ENCODE peak calls at places on chromosome 15, in six cellular contexts. One of them, this sample, is unnamed.

GRCh38 chr15:94236638-94237037 is 5.3 kb downstream of the MCTP2 start:
- DNase-seq in mesendoderm: no peak
- DNase-seq in trophoblast cell: no peak
- DNase-seq in H9: no peak
- DNase-seq in mesenchymal stem cell: peak
- DNase-seq in IMR-90: no peak
- DNase-seq in this sample: no peak

GRCh38 chr15:45555914-45556608 is 31.1 kb upstream of the BLOC1S6 start:
- DNase-seq in mesenchymal stem cell: no peak
- DNase-seq in H9: no peak
- DNase-seq in trophoblast cell: no peak
- DNase-seq in IMR-90: no peak
- DNase-seq in mesendoderm: no peak
- DNase-seq in this sample: no peak

GRCh38 chr15:67783303-67783702 is 42.0 kb upstream of the SKOR1 start:
- DNase-seq in trophoblast cell: no peak
- DNase-seq in mesenchymal stem cell: no peak
- DNase-seq in IMR-90: no peak
- DNase-seq in mesendoderm: no peak
- DNase-seq in H9: no peak
- DNase-seq in this sample: no peak

GRCh38 chr15:35444557-35445204 is 101.3 kb downstream of the DPH6 start:
- DNase-seq in trophoblast cell: peak
- DNase-seq in H9: no peak
- DNase-seq in mesenchymal stem cell: peak
- DNase-seq in mesendoderm: peak
- DNase-seq in IMR-90: peak
- DNase-seq in this sample: peak

GRCh38 chr15:35966781-35967180 is 420.8 kb upstream of the DPH6 start:
- DNase-seq in IMR-90: no peak
- DNase-seq in mesendoderm: no peak
- DNase-seq in H9: no peak
- DNase-seq in mesenchymal stem cell: no peak
- DNase-seq in trophoblast cell: no peak
- DNase-seq in this sample: no peak

GRCh38 chr15:41934843-41935242 is 37.5 kb downstream of the EHD4 start:
- DNase-seq in IMR-90: no peak
- DNase-seq in H9: peak
- DNase-seq in trophoblast cell: no peak
- DNase-seq in mesenchymal stem cell: no peak
- DNase-seq in mesendoderm: peak
- DNase-seq in this sample: no peak

GRCh38 chr15:85826756-85827515 is 32.2 kb upstream of the KLHL25 start:
- DNase-seq in mesenchymal stem cell: no peak
- DNase-seq in mesendoderm: no peak
- DNase-seq in H9: no peak
- DNase-seq in IMR-90: peak
- DNase-seq in trophoblast cell: peak
- DNase-seq in this sample: no peak

GRCh38 chr15:54564142-54564541 is 585.9 kb downstream of the UNC13C start:
- DNase-seq in H9: no peak
- DNase-seq in mesenchymal stem cell: no peak
- DNase-seq in trophoblast cell: no peak
- DNase-seq in mesendoderm: no peak
- DNase-seq in IMR-90: no peak
- DNase-seq in this sample: no peak

GRCh38 chr15:42046597-42046996 is 25.8 kb upstream of the PLA2G4E start:
- DNase-seq in IMR-90: no peak
- DNase-seq in mesenchymal stem cell: no peak
- DNase-seq in trophoblast cell: no peak
- DNase-seq in H9: no peak
- DNase-seq in mesendoderm: no peak
- DNase-seq in this sample: no peak

GRCh38 chr15:57740048-57740447 is 33.5 kb downstream of the POLR2M start:
- DNase-seq in mesenchymal stem cell: no peak
- DNase-seq in H9: no peak
- DNase-seq in mesendoderm: no peak
- DNase-seq in IMR-90: no peak
- DNase-seq in trophoblast cell: no peak
- DNase-seq in this sample: no peak

GRCh38 chr15:74127255-74127953 is 3.0 kb upstream of the ISLR2 start:
- DNase-seq in mesenchymal stem cell: peak
- DNase-seq in IMR-90: peak
- DNase-seq in mesendoderm: peak
- DNase-seq in trophoblast cell: peak
- DNase-seq in H9: peak
- DNase-seq in this sample: peak

GRCh38 chr15:94336817-94337537 is 105.6 kb downstream of the MCTP2 start:
- DNase-seq in H9: no peak
- DNase-seq in trophoblast cell: no peak
- DNase-seq in mesendoderm: no peak
- DNase-seq in mesenchymal stem cell: no peak
- DNase-seq in IMR-90: no peak
- DNase-seq in this sample: no peak

GRCh38 chr15:50162988-50163718 is 18.8 kb upstream of the SLC27A2 start:
- DNase-seq in mesenchymal stem cell: no peak
- DNase-seq in H9: no peak
- DNase-seq in trophoblast cell: peak
- DNase-seq in mesendoderm: no peak
- DNase-seq in IMR-90: no peak
- DNase-seq in this sample: no peak

GRCh38 chr15:74631935-74632560 is 16.4 kb downstream of the CLK3 start:
- DNase-seq in mesenchymal stem cell: peak
- DNase-seq in H9: peak
- DNase-seq in IMR-90: peak
- DNase-seq in trophoblast cell: peak
- DNase-seq in mesendoderm: peak
- DNase-seq in this sample: peak

GRCh38 chr15:29934251-29934650 is 112.0 kb upstream of the TJP1 start:
- DNase-seq in trophoblast cell: no peak
- DNase-seq in H9: no peak
- DNase-seq in mesendoderm: no peak
- DNase-seq in IMR-90: peak
- DNase-seq in mesenchymal stem cell: peak
- DNase-seq in this sample: no peak

GRCh38 chr15:68085052-68085451 is 30.9 kb downstream of the PIAS1 start:
- DNase-seq in IMR-90: peak
- DNase-seq in H9: no peak
- DNase-seq in trophoblast cell: no peak
- DNase-seq in mesenchymal stem cell: no peak
- DNase-seq in mesendoderm: no peak
- DNase-seq in this sample: no peak

GRCh38 chr15:42730135-42730534 is 6.8 kb downstream of the CDAN1 start:
- DNase-seq in mesenchymal stem cell: no peak
- DNase-seq in trophoblast cell: no peak
- DNase-seq in H9: no peak
- DNase-seq in mesendoderm: no peak
- DNase-seq in IMR-90: no peak
- DNase-seq in this sample: no peak

GRCh38 chr15:74579001-74579400 is 36.6 kb upstream of the CLK3 start:
- DNase-seq in IMR-90: no peak
- DNase-seq in mesenchymal stem cell: no peak
- DNase-seq in mesendoderm: no peak
- DNase-seq in H9: no peak
- DNase-seq in trophoblast cell: no peak
- DNase-seq in this sample: no peak

GRCh38 chr15:57496946-57497944 is 94.5 kb upstream of the MYZAP start:
- DNase-seq in trophoblast cell: no peak
- DNase-seq in mesenchymal stem cell: no peak
- DNase-seq in H9: no peak
- DNase-seq in mesendoderm: peak
- DNase-seq in IMR-90: no peak
- DNase-seq in this sample: no peak

GRCh38 chr15:84976746-84977345 is 4.8 kb upstream of the PDE8A start:
- DNase-seq in trophoblast cell: no peak
- DNase-seq in mesenchymal stem cell: no peak
- DNase-seq in mesendoderm: no peak
- DNase-seq in IMR-90: no peak
- DNase-seq in H9: no peak
- DNase-seq in this sample: no peak

GRCh38 chr15:99620178-99620577 is 54.4 kb downstream of the MEF2A start:
- DNase-seq in mesendoderm: no peak
- DNase-seq in trophoblast cell: no peak
- DNase-seq in IMR-90: no peak
- DNase-seq in H9: no peak
- DNase-seq in mesenchymal stem cell: peak
- DNase-seq in this sample: no peak
- H2AK5ac ChIP-seq in mesendoderm: no peak
- H2AK5ac ChIP-seq in trophoblast cell: no peak
- H2AK5ac ChIP-seq in IMR-90: no peak
- H2AK5ac ChIP-seq in H9: no peak
- H2AK5ac ChIP-seq in mesenchymal stem cell: no peak
- H2AK5ac ChIP-seq in this sample: no peak

DNA sequence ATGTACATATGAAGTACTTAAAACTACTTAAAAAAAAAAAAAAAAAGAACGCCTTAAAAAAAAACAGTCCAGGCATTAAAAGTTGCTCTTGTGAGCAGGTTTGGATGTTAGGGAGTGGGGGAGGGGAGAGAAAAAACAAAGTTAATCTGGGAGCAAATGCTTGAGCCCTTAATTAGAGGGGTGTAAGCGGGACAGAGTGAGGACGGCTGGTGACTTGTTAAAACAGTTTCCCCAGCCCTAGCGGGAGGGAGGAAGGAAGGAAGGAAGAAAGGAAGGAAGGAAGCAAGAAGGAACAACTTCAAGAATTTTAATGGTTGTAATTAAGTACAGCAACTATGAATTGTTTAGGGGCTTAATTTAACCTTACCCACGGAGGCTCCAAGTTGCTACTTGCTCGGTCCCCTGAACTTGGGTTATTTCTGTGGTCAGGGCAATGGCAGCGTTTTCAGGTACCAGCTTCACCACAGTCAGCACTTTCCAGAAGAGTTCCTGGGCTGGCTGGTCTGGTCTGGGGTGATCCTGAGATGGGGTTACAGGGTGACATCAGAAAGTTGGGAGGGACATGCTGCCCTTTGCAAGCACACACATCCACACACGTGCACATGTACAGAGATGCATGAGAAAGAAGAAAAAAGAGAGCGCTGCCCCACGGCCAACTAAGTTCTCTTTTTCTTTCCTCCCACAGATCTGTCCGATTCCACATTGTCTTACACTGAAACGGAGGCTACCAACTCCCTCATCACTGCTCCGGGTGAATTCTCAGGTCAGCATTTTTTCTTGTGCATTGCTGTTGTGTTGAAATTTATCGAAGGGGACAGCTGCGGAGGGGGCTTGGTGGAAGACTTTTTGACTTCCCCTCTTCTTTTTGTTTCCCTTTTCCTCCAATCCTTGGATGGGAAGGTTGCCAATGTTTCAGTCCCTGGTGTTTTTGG is 14.0 kb downstream of the SMAD6 start:
- DNase-seq in trophoblast cell: no peak
- DNase-seq in mesenchymal stem cell: no peak
- DNase-seq in H9: no peak
- DNase-seq in IMR-90: no peak
- DNase-seq in mesendoderm: no peak
- DNase-seq in this sample: no peak
- H2AK5ac ChIP-seq in trophoblast cell: no peak
- H2AK5ac ChIP-seq in mesenchymal stem cell: peak
- H2AK5ac ChIP-seq in H9: no peak
- H2AK5ac ChIP-seq in IMR-90: no peak
- H2AK5ac ChIP-seq in mesendoderm: no peak
- H2AK5ac ChIP-seq in this sample: no peak

GRCh38 chr15:75727851-75728715 is 15.4 kb upstream of the CSPG4 start:
- DNase-seq in IMR-90: no peak
- DNase-seq in mesenchymal stem cell: peak
- DNase-seq in trophoblast cell: no peak
- DNase-seq in mesendoderm: peak
- DNase-seq in H9: peak
- DNase-seq in this sample: no peak

GRCh38 chr15:75725719-75726607 is 13.3 kb upstream of the CSPG4 start:
- DNase-seq in IMR-90: no peak
- DNase-seq in trophoblast cell: peak
- DNase-seq in mesendoderm: no peak
- DNase-seq in mesenchymal stem cell: peak
- DNase-seq in H9: no peak
- DNase-seq in this sample: no peak

GRCh38 chr15:75725021-75725718 is 12.5 kb upstream of the CSPG4 start:
- DNase-seq in trophoblast cell: no peak
- DNase-seq in mesendoderm: no peak
- DNase-seq in IMR-90: no peak
- DNase-seq in H9: no peak
- DNase-seq in mesenchymal stem cell: no peak
- DNase-seq in this sample: no peak

GRCh38 chr15:75729304-75730069 is 16.8 kb upstream of the CSPG4 start:
- DNase-seq in mesenchymal stem cell: no peak
- DNase-seq in IMR-90: no peak
- DNase-seq in trophoblast cell: no peak
- DNase-seq in H9: no peak
- DNase-seq in mesendoderm: no peak
- DNase-seq in this sample: no peak

GRCh38 chr15:75727031-75727531 is 14.4 kb upstream of the CSPG4 start:
- DNase-seq in mesenchymal stem cell: no peak
- DNase-seq in trophoblast cell: no peak
- DNase-seq in mesendoderm: no peak
- DNase-seq in IMR-90: no peak
- DNase-seq in H9: no peak
- DNase-seq in this sample: no peak
- H2AK5ac ChIP-seq in mesenchymal stem cell: no peak
- H2AK5ac ChIP-seq in trophoblast cell: peak
- H2AK5ac ChIP-seq in mesendoderm: no peak
- H2AK5ac ChIP-seq in IMR-90: peak
- H2AK5ac ChIP-seq in H9: no peak
- H2AK5ac ChIP-seq in this sample: no peak

GRCh38 chr15:25990245-25990644 is 127.1 kb upstream of the ATP10A start:
- DNase-seq in H9: no peak
- DNase-seq in IMR-90: no peak
- DNase-seq in mesendoderm: no peak
- DNase-seq in trophoblast cell: no peak
- DNase-seq in mesenchymal stem cell: no peak
- DNase-seq in this sample: no peak
- H2AK5ac ChIP-seq in H9: no peak
- H2AK5ac ChIP-seq in IMR-90: no peak
- H2AK5ac ChIP-seq in mesendoderm: no peak
- H2AK5ac ChIP-seq in trophoblast cell: no peak
- H2AK5ac ChIP-seq in mesenchymal stem cell: no peak
- H2AK5ac ChIP-seq in this sample: no peak

GRCh38 chr15:89829616-89830440 is 15.2 kb upstream of the ANPEP start:
- DNase-seq in mesendoderm: no peak
- DNase-seq in H9: no peak
- DNase-seq in IMR-90: no peak
- DNase-seq in trophoblast cell: no peak
- DNase-seq in mesenchymal stem cell: no peak
- DNase-seq in this sample: no peak
- H2AK5ac ChIP-seq in mesendoderm: no peak
- H2AK5ac ChIP-seq in H9: no peak
- H2AK5ac ChIP-seq in IMR-90: peak
- H2AK5ac ChIP-seq in trophoblast cell: no peak
- H2AK5ac ChIP-seq in mesenchymal stem cell: peak
- H2AK5ac ChIP-seq in this sample: no peak